ENCODE peak calls at places on chromosomes 7 and 10, in five cellular contexts. One of them, this sample, is unnamed.

GRCh38 chr7:91569702-91570457 is 305.6 kb downstream of the FZD1 start:
- DNase-seq in stomach: no peak
- DNase-seq in A549: no peak
- DNase-seq in heart left ventricle: no peak
- DNase-seq in NB4: no peak
- DNase-seq in this sample: no peak

GRCh38 chr10:100006241-100006886 is 3.4 kb downstream of the DNMBP start:
- DNase-seq in stomach: no peak
- DNase-seq in A549: peak; percentile 85
- DNase-seq in heart left ventricle: no peak
- DNase-seq in NB4: peak; percentile 83
- DNase-seq in this sample: peak; percentile 10

GRCh38 chr7:43278088-43278644 is 165.7 kb downstream of the HECW1 start:
- DNase-seq in stomach: no peak
- DNase-seq in A549: no peak
- DNase-seq in heart left ventricle: no peak
- DNase-seq in NB4: no peak
- DNase-seq in this sample: no peak

GRCh38 chr7:149723795-149724495 is 49.4 kb downstream of the ZNF467 start:
- DNase-seq in stomach: no peak
- DNase-seq in A549: no peak
- DNase-seq in heart left ventricle: no peak
- DNase-seq in NB4: no peak
- DNase-seq in this sample: no peak

GRCh38 chr7:38863609-38864291 is 45.2 kb downstream of the VPS41 start:
- DNase-seq in stomach: peak; percentile 33
- DNase-seq in A549: no peak
- DNase-seq in heart left ventricle: no peak
- DNase-seq in NB4: no peak
- DNase-seq in this sample: no peak

GRCh38 chr7:107989618-107990373 is 13.2 kb downstream of the LAMB1 start:
- DNase-seq in stomach: no peak
- DNase-seq in A549: no peak
- DNase-seq in heart left ventricle: peak; percentile 40
- DNase-seq in NB4: no peak
- DNase-seq in this sample: no peak

GRCh38 chr10:3220853-3221252 is 48.3 kb upstream of the PITRM1 start:
- DNase-seq in stomach: no peak
- DNase-seq in A549: no peak
- DNase-seq in heart left ventricle: no peak
- DNase-seq in NB4: no peak
- DNase-seq in this sample: no peak

GRCh38 chr10:43680035-43680434 is 31.4 kb upstream of the ZNF32 start:
- DNase-seq in stomach: no peak
- DNase-seq in A549: no peak
- DNase-seq in heart left ventricle: no peak
- DNase-seq in NB4: peak; percentile 38
- DNase-seq in this sample: no peak

GRCh38 chr7:92847305-92847704 is 10.9 kb upstream of the CDK6 start:
- DNase-seq in stomach: no peak
- DNase-seq in A549: no peak
- DNase-seq in heart left ventricle: no peak
- DNase-seq in NB4: no peak
- DNase-seq in this sample: no peak

GRCh38 chr7:26365077-26365896 is 73.6 kb downstream of the SNX10 start:
- DNase-seq in stomach: peak; percentile 41
- DNase-seq in A549: peak; percentile 19
- DNase-seq in heart left ventricle: peak; percentile 40
- DNase-seq in NB4: peak; percentile 94
- DNase-seq in this sample: peak; percentile 89

GRCh38 chr7:152911904-152912303 is 152.4 kb downstream of the ACTR3B start:
- DNase-seq in stomach: no peak
- DNase-seq in A549: no peak
- DNase-seq in heart left ventricle: no peak
- DNase-seq in NB4: no peak
- DNase-seq in this sample: no peak

GRCh38 chr10:94403823-94404228 is 1.5 kb downstream of the TBC1D12 start:
- DNase-seq in stomach: no peak
- DNase-seq in A549: no peak
- DNase-seq in heart left ventricle: no peak
- DNase-seq in NB4: no peak
- DNase-seq in this sample: peak; percentile 78

GRCh38 chr10:94402204-94403033 is at the start of gene TBC1D12:
- DNase-seq in stomach: peak; percentile 95
- DNase-seq in A549: peak; percentile 92
- DNase-seq in heart left ventricle: peak; percentile 96
- DNase-seq in NB4: no peak
- DNase-seq in this sample: peak; percentile 95

GRCh38 chr10:94407668-94408067 is 5.3 kb downstream of the TBC1D12 start:
- DNase-seq in stomach: no peak
- DNase-seq in A549: no peak
- DNase-seq in heart left ventricle: no peak
- DNase-seq in NB4: no peak
- DNase-seq in this sample: peak; percentile 6

GRCh38 chr10:94405406-94405805 is 3.1 kb downstream of the TBC1D12 start:
- DNase-seq in stomach: no peak
- DNase-seq in A549: no peak
- DNase-seq in heart left ventricle: no peak
- DNase-seq in NB4: no peak
- DNase-seq in this sample: peak; percentile 64

DNA sequence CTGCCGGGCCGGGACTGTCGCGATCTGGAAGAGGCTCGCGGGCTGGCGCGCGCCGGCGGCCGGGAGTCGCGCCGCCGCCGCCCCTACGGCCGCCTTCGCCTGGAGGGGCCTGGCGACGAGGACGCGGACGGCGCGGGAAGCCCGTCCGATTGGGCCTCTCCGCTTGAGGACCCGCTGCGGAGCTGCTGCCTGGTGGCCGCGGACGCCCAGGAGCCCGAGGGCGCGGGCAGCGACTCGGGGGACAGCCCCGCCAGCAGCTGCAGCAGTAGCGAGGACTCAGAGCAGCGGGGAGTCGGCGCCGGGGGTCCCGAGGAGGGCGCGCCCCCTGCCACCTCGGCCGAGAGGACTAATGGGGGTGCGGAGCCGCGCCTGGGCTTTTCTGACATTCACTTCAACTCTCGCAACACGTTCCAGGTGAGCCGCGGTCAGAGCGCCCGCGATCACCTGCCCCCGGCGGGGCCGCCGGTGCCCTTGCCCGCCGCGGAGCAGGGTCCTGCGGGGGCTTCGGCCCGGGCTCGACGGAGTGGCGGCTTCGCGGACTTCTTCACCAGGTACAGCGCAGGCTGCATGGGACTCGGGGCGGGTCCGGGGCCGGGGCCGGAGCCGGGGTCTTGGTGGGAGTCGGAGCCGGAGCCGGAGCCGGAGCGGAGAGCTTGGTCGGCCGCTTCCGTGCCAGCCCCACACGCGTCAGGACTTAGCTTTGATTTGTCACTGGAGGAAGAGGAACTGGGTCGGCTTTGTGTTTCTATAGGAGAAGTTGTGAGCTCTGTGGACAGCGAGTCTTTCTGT is 887 bp downstream of the TBC1D12 start:
- DNase-seq in stomach: peak; percentile 76
- DNase-seq in A549: peak; percentile 49
- DNase-seq in heart left ventricle: peak; percentile 61
- DNase-seq in NB4: no peak
- DNase-seq in this sample: peak; percentile 78
- TF ChIP-seq POLR2A in stomach: no peak
- TF ChIP-seq POLR2A in A549: no peak
- TF ChIP-seq POLR2A in heart left ventricle: no peak
- TF ChIP-seq POLR2A in NB4: no peak
- TF ChIP-seq POLR2A in this sample: no peak

DNA sequence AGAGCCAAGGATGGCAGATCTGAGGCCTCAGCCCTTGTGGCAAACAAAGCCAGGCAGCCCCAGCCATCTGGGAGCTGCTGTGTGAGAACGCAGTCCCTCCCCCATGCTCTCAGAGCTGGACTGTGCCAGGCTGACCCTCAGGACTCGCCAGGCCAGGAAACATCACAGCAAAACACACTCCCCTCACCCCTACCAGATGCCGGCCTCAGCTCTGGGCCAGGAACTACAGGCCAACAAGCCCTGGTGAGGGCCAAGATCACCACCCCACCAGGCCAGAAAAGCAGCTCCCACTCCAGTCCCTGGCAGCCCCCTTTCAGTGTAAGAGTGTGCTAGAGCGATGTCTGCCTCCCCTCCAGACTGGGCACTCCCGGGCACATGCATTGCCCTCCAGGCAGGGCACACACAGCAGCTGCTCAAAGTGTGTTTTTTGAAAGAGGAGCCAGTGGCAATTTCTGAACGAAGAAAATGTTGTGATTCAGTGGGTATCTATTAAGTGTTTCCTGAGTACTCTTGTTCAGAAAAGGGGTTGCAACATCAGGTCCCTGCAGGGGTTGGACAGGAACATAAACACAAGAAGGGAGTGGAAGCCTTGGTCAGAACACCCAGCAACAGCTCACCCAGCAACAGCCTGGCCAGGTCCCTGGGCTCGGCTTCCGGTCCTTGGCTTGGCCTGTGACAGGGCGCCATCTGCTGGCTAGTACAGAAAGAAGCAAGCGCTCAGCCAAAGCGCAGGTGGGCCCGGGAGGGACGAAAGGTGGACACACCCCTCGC is 18.2 kb downstream of the LRRC20 start:
- DNase-seq in stomach: peak; percentile 94
- DNase-seq in A549: peak; percentile 80
- DNase-seq in heart left ventricle: peak; percentile 89
- DNase-seq in NB4: peak; percentile 99
- DNase-seq in this sample: peak; percentile 90
- TF ChIP-seq POLR2A in stomach: no peak
- TF ChIP-seq POLR2A in A549: no peak
- TF ChIP-seq POLR2A in heart left ventricle: no peak
- TF ChIP-seq POLR2A in NB4: no peak
- TF ChIP-seq POLR2A in this sample: no peak

GRCh38 chr7:138001529-138002095 is at the start of gene CREB3L2:
- DNase-seq in stomach: peak; percentile 67
- DNase-seq in A549: peak; percentile 30
- DNase-seq in heart left ventricle: no peak
- DNase-seq in NB4: peak; percentile 89
- DNase-seq in this sample: peak; percentile 85
- TF ChIP-seq POLR2A in stomach: no peak
- TF ChIP-seq POLR2A in A549: peak; percentile 64
- TF ChIP-seq POLR2A in heart left ventricle: no peak
- TF ChIP-seq POLR2A in NB4: no peak
- TF ChIP-seq POLR2A in this sample: peak; percentile 74

GRCh38 chr10:6144609-6145413 is 56.0 kb downstream of the RBM17 start:
- DNase-seq in stomach: peak; percentile 90
- DNase-seq in A549: peak; percentile 73
- DNase-seq in heart left ventricle: peak; percentile 94
- DNase-seq in NB4: peak; percentile 88
- DNase-seq in this sample: peak; percentile 86
- TF ChIP-seq POLR2A in stomach: no peak
- TF ChIP-seq POLR2A in A549: peak; percentile 52
- TF ChIP-seq POLR2A in heart left ventricle: no peak
- TF ChIP-seq POLR2A in NB4: peak; percentile 55
- TF ChIP-seq POLR2A in this sample: peak; percentile 72

GRCh38 chr10:132537713-132538020 is at the start of gene INPP5A:
- DNase-seq in stomach: no peak
- DNase-seq in A549: no peak
- DNase-seq in heart left ventricle: no peak
- DNase-seq in NB4: no peak
- DNase-seq in this sample: no peak
- TF ChIP-seq POLR2A in stomach: no peak
- TF ChIP-seq POLR2A in A549: peak; percentile 70
- TF ChIP-seq POLR2A in heart left ventricle: peak; percentile 68
- TF ChIP-seq POLR2A in NB4: peak; percentile 63
- TF ChIP-seq POLR2A in this sample: no peak

This sample was measured in erythroblast.